ENCODE peak calls at places on chromosomes 4 and X, in eight cellular contexts. Q is psoas muscle; P is H1; W is HT1080; F is stimulated activated CD8-positive, alpha-beta memory T cell treated with anti-CD3 and anti-CD28 coated beads, Interleukin-12 subunit alpha, Interleukin-12 subunit beta, amount 100 ng/mL, for 4 hours; C is WTC11; J is NCI-H774; X is activated CD4-positive, alpha-beta T cell treated with anti-CD3 and anti-CD28 coated beads, Interleukin-2, amount 10 ng/mL, durations not matched to agents 7 days and 5 days. I is an unnamed sample.

GRCh38 chr4:42768125-42768748 is 111.3 kb upstream of the ATP8A1 start:
- DNase-seq in Q (no peak), P (peak), W (no peak), F (no peak), C (peak), J (no peak), X (peak), I (no peak)

GRCh38 chr4:168868044-168868855 is 141.8 kb downstream of the CBR4 start:
- DNase-seq in Q (no peak), P (no peak), W (peak), F (no peak), C (no peak), J (no peak), X (no peak), I (no peak)

GRCh38 chr4:23923141-23923540 is 33.3 kb upstream of the PPARGC1A start:
- DNase-seq in Q (no peak), P (no peak), W (no peak), F (no peak), C (no peak), J (peak), X (no peak), I (no peak)

GRCh38 chr4:168632246-168632832 is 135.5 kb downstream of the PALLD start:
- DNase-seq in Q (no peak), P (no peak), W (no peak), F (no peak), C (no peak), J (no peak), X (no peak), I (no peak)

GRCh38 chrX:108439961-108440696 is 491 bp downstream of the COL4A5 start:
- DNase-seq in Q (peak), P (no peak), W (no peak), F (no peak), C (no peak), J (no peak), X (no peak), I (no peak)

GRCh38 chr4:18524667-18525066 is 503.1 kb upstream of the LCORL start:
- DNase-seq in Q (no peak), P (no peak), W (no peak), F (no peak), C (no peak), J (no peak), X (no peak), I (no peak)

GRCh38 chr4:125254111-125254510 is 60.6 kb upstream of the FAT4 start:
- DNase-seq in Q (no peak), P (no peak), W (no peak), F (no peak), C (no peak), J (no peak), X (no peak), I (no peak)

GRCh38 chrX:67100031-67100884 is 443.6 kb upstream of the AR start:
- DNase-seq in Q (no peak), P (no peak), W (no peak), F (no peak), C (no peak), J (no peak), X (no peak), I (no peak)

GRCh38 chr4:30903493-30903892 is 183.3 kb downstream of the PCDH7 start:
- DNase-seq in Q (no peak), P (no peak), W (no peak), F (no peak), C (no peak), J (no peak), X (no peak), I (no peak)

GRCh38 chr4:148716361-148717063 is 274.3 kb upstream of the NR3C2 start:
- DNase-seq in Q (no peak), P (no peak), W (peak), F (no peak), C (peak), J (no peak), X (no peak), I (no peak)

GRCh38 chrX:30190426-30190825 is 24.9 kb upstream of the MAGEB2 start:
- DNase-seq in Q (no peak), P (no peak), W (no peak), F (no peak), C (no peak), J (no peak), X (no peak), I (no peak)

GRCh38 chr4:41865981-41866798 is 69.0 kb upstream of the TMEM33 start:
- DNase-seq in Q (no peak), P (peak), W (no peak), F (no peak), C (peak), J (no peak), X (no peak), I (no peak)

GRCh38 chr4:15694431-15694830 is 8.4 kb upstream of the BST1 start:
- DNase-seq in Q (no peak), P (no peak), W (no peak), F (no peak), C (no peak), J (no peak), X (no peak), I (no peak)

GRCh38 chrX:29478336-29479069 is 736.9 kb upstream of the MAGEB2 start:
- DNase-seq in Q (no peak), P (peak), W (peak), F (no peak), C (peak), J (peak), X (no peak), I (no peak)

GRCh38 chr4:33411182-33411581 is 2691.0 kb downstream of the PCDH7 start:
- DNase-seq in Q (no peak), P (no peak), W (peak), F (no peak), C (no peak), J (no peak), X (no peak), I (no peak)

GRCh38 chr4:147942729-147943128 is 210.8 kb downstream of the ARHGAP10 start:
- DNase-seq in Q (no peak), P (no peak), W (no peak), F (no peak), C (no peak), J (no peak), X (no peak), I (no peak)

GRCh38 chr4:173171098-173171497 is 2.5 kb downstream of the GALNT7 start:
- DNase-seq in Q (no peak), P (no peak), W (peak), F (no peak), C (no peak), J (no peak), X (no peak), I (no peak)

GRCh38 chrX:48683411-48683982 is at the start of gene WAS:
- DNase-seq in Q (no peak), P (no peak), W (no peak), F (no peak), C (no peak), J (no peak), X (peak), I (peak)

GRCh38 chr4:74845834-74846233 is 51.5 kb upstream of the BTC start:
- DNase-seq in Q (no peak), P (no peak), W (no peak), F (no peak), C (no peak), J (no peak), X (no peak), I (no peak)

GRCh38 chr4:165207431-165208321 is at the start of gene KLHL2:
- DNase-seq in Q (peak), P (peak), W (peak), F (peak), C (peak), J (peak), X (peak), I (peak)

GRCh38 chr4:169124661-169125060 is 114.6 kb upstream of the CBR4 start:
- DNase-seq in Q (no peak), P (no peak), W (no peak), F (no peak), C (no peak), J (no peak), X (no peak), I (no peak)

I was measured in activated B cell treated with CpG ODN at 0.5 μM for 24 hours.